ENCODE peak calls at places on chromosomes 16 and 17, in four cellular contexts. One of them, this sample, is unnamed.

GRCh38 chr17:43671075-43671692 is 9.5 kb upstream of the MEOX1 start:
- DNase-seq in H1: no peak
- DNase-seq in neuronal stem cell: no peak
- DNase-seq in H9: no peak
- DNase-seq in this sample: no peak

GRCh38 chr17:61000911-61001310 is 323.3 kb downstream of the BCAS3 start:
- DNase-seq in H1: no peak
- DNase-seq in neuronal stem cell: no peak
- DNase-seq in H9: no peak
- DNase-seq in this sample: no peak

GRCh38 chr17:32912218-32912897 is 15.6 kb upstream of the TMEM98 start:
- DNase-seq in H1: no peak
- DNase-seq in neuronal stem cell: no peak
- DNase-seq in H9: peak
- DNase-seq in this sample: peak

GRCh38 chr17:31467502-31468256 is 76.2 kb downstream of the RAB11FIP4 start:
- DNase-seq in H1: peak
- DNase-seq in neuronal stem cell: no peak
- DNase-seq in H9: no peak
- DNase-seq in this sample: no peak

GRCh38 chr16:54334208-54334607 is 47.6 kb upstream of the IRX3 start:
- DNase-seq in H1: no peak
- DNase-seq in neuronal stem cell: no peak
- DNase-seq in H9: no peak
- DNase-seq in this sample: no peak

GRCh38 chr16:82033006-82033405 is 2.0 kb upstream of the HSD17B2 start:
- DNase-seq in H1: no peak
- DNase-seq in neuronal stem cell: no peak
- DNase-seq in H9: no peak
- DNase-seq in this sample: no peak

GRCh38 chr16:12760819-12761611 is 42.7 kb downstream of the CPPED1 start:
- DNase-seq in H1: no peak
- DNase-seq in neuronal stem cell: no peak
- DNase-seq in H9: no peak
- DNase-seq in this sample: no peak

GRCh38 chr17:3804503-3804931 is 3.5 kb upstream of the ITGAE start:
- DNase-seq in H1: no peak
- DNase-seq in neuronal stem cell: no peak
- DNase-seq in H9: no peak
- DNase-seq in this sample: no peak

GRCh38 chr16:56916571-56917403 is 15.2 kb upstream of the HERPUD1 start:
- DNase-seq in H1: no peak
- DNase-seq in neuronal stem cell: no peak
- DNase-seq in H9: no peak
- DNase-seq in this sample: peak

GRCh38 chr17:77208217-77208808 is 67.5 kb downstream of the SEC14L1 start:
- DNase-seq in H1: no peak
- DNase-seq in neuronal stem cell: no peak
- DNase-seq in H9: no peak
- DNase-seq in this sample: no peak

GRCh38 chr16:75064403-75065148 is 52.0 kb downstream of the LDHD start:
- DNase-seq in H1: no peak
- DNase-seq in neuronal stem cell: no peak
- DNase-seq in H9: no peak
- DNase-seq in this sample: no peak

DNA sequence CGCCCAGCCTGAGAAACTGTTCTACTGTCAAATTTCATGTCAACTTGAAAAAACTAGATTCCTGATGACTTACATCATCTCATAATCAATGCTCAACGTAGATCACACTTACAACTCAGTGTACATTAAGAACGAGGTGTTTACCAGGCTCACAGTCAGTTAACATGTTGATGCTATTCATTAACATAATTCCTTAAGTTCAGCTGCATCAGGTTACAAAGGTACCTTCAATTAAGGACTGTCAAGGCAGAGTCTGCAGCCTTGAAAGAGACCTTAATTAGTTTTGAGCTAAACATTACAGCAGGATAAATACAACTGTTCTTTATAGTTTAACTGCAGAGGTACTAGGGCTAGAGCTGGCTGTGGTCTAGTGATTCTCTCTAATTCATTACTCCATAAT is 1.9 kb downstream of the GNA13 start:
- DNase-seq in H1: no peak
- DNase-seq in neuronal stem cell: no peak
- DNase-seq in H9: no peak
- DNase-seq in this sample: no peak
- H3K23ac ChIP-seq in H1: no peak
- H3K23ac ChIP-seq in neuronal stem cell: no peak
- H3K23ac ChIP-seq in H9: no peak
- H3K23ac ChIP-seq in this sample: no peak

DNA sequence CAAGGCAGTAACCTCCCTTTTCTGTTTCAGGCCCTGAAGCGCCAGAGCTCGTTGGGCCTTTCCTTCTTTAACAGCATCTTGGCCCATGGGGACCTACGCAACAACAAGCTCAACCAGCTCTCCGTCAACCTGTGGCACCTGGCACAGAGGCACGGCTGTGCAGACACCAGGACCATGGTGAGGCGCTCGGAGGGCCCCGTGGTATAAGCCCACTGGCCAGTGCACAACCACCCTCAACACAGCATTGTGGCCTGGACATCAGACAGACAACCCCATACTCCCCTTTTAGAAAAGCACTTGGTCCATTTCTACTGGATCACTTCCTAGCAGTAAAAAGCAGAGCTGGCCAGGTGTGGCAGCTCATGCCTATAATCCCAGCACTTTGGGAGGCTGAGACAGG is 18.6 kb downstream of the KNOP1 start:
- DNase-seq in H1: no peak
- DNase-seq in neuronal stem cell: no peak
- DNase-seq in H9: no peak
- DNase-seq in this sample: no peak
- H4K8ac ChIP-seq in H1: no peak
- H4K8ac ChIP-seq in neuronal stem cell: peak
- H4K8ac ChIP-seq in H9: no peak
- H4K8ac ChIP-seq in this sample: no peak

GRCh38 chr16:58591083-58591482 is 38.5 kb downstream of the CNOT1 start:
- DNase-seq in H1: no peak
- DNase-seq in neuronal stem cell: no peak
- DNase-seq in H9: no peak
- DNase-seq in this sample: no peak
- H3K23ac ChIP-seq in H1: no peak
- H3K23ac ChIP-seq in neuronal stem cell: no peak
- H3K23ac ChIP-seq in H9: no peak
- H3K23ac ChIP-seq in this sample: no peak

DNA sequence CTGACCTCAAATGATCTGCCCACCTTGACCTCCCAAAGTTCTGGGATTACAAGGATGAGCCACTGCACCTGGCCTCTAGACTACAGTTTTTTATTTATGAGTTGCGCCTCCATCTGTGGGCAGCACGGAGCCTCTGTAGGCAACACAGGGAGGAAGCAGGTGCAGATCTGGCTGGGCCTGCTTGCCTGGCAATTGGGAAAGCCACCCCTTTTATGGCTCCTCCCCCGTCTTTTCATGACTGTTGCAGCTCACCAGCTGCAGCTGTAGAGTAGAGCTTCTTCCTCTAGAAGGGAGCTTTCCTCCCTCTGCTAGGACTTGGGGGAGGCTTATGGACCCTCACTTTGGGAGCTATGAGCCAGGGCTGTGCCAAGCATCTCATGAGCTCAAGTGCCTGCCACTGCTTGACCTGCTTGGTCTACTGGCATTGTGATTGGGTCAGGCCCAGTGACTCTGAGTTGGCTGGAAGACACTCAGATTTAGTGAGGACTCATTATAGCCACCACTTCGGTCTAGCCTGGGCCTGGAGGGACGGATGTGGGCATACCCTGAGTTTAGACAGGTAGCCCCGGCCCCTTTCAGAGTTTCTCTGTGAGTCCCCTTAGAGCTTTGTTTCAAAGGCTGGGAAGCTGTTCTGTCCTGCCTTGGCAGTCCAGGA is 6.9 kb upstream of the SLC7A6 start:
- DNase-seq in H1: no peak
- DNase-seq in neuronal stem cell: no peak
- DNase-seq in H9: no peak
- DNase-seq in this sample: no peak
- H4K8ac ChIP-seq in H1: no peak
- H4K8ac ChIP-seq in neuronal stem cell: no peak
- H4K8ac ChIP-seq in H9: no peak
- H4K8ac ChIP-seq in this sample: peak

GRCh38 chr17:56808503-56808902 is 25.2 kb downstream of the C17orf67 start:
- DNase-seq in H1: no peak
- DNase-seq in neuronal stem cell: no peak
- DNase-seq in H9: no peak
- DNase-seq in this sample: no peak
- H3K23ac ChIP-seq in H1: no peak
- H3K23ac ChIP-seq in neuronal stem cell: no peak
- H3K23ac ChIP-seq in H9: no peak
- H3K23ac ChIP-seq in this sample: no peak

GRCh38 chr16:3058173-3059030 is 7.0 kb upstream of the IL32 start:
- DNase-seq in H1: peak
- DNase-seq in neuronal stem cell: peak
- DNase-seq in H9: peak
- DNase-seq in this sample: peak
- H4K8ac ChIP-seq in H1: peak
- H4K8ac ChIP-seq in neuronal stem cell: no peak
- H4K8ac ChIP-seq in H9: no peak
- H4K8ac ChIP-seq in this sample: peak

DNA sequence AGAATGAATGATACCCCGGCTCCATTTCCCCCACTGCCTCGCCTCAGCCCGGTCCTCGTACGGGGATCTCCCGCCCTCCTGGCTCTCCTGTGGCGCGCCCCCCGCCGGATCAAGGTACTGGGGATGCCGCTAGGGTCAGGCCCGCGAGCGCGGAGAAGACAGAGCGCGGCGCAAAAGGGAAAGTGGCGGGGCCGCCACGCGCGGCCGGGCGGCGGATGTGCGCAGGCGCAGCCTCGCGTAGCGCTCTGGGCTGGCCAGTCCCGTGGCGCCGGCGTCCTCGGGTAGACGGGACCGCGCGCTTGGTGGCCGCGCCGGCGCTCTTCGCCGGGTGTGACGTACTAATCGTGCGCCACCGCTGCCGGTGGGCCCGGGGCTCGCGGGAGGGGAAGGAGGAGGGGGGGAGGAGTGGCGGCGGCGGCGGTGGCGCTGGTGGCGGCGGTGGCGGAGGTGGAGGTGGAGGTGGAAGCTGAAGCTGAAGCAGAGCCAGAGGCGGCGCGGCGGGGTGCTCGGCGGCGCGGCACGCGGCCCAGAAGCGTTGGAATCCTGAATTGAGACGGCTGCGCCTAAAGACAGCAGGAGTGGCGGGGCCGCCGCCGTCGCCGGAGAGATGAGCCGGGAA is at the start of gene SENP3:
- DNase-seq in H1: peak
- DNase-seq in neuronal stem cell: peak
- DNase-seq in H9: peak
- DNase-seq in this sample: peak
- H3K23ac ChIP-seq in H1: no peak
- H3K23ac ChIP-seq in neuronal stem cell: peak
- H3K23ac ChIP-seq in H9: no peak
- H3K23ac ChIP-seq in this sample: no peak

GRCh38 chr16:31094088-31094423 is 541 bp downstream of the VKORC1 start:
- DNase-seq in H1: no peak
- DNase-seq in neuronal stem cell: peak
- DNase-seq in H9: peak
- DNase-seq in this sample: no peak
- H4K8ac ChIP-seq in H1: peak
- H4K8ac ChIP-seq in neuronal stem cell: no peak
- H4K8ac ChIP-seq in H9: no peak
- H4K8ac ChIP-seq in this sample: peak

This sample was measured in trophoblast cell.